ENCODE peak calls at places on chromosomes 5 and 9, in five cellular contexts. O, M, T, I and R are unnamed samples. For H3K9me3 and H3K4me1, the result is how much of the 10 kb centered on the place peaks cover.

GRCh38 chr9:6671416-6671815 is 25.9 kb upstream of the GLDC start:
- DNase-seq in O (no peak), M (no peak), T (no peak), I (no peak), R (no peak)

GRCh38 chr5:149135536-149136201 is 5.6 kb upstream of the ABLIM3 start:
- DNase-seq in O (no peak), M (no peak), T (no peak), I (no peak), R (no peak)

GRCh38 chr9:90088411-90088810 is 483.6 kb downstream of the GADD45G start:
- DNase-seq in O (no peak), M (no peak), T (no peak), I (no peak), R (no peak)

GRCh38 chr9:87223397-87224246 is 274.0 kb upstream of the DAPK1 start:
- DNase-seq in O (no peak), M (no peak), T (no peak), I (no peak), R (no peak)

GRCh38 chr9:133701981-133702797 is 36.0 kb downstream of the SARDH start:
- DNase-seq in O (peak), M (peak), T (no peak), I (no peak), R (no peak)

GRCh38 chr9:28961625-28962024 is 1388.3 kb upstream of the C9orf72 start:
- DNase-seq in O (no peak), M (no peak), T (no peak), I (no peak), R (no peak)

GRCh38 chr5:131521252-131521651 is 113.8 kb downstream of the RAPGEF6 start:
- DNase-seq in O (no peak), M (no peak), T (no peak), I (no peak), R (no peak)

GRCh38 chr5:127030259-127031146 is at the start of gene MARCHF3:
- DNase-seq in O (peak), M (peak), T (peak), I (peak), R (peak)

GRCh38 chr5:28648108-28648507 is 1609.7 kb upstream of the CDH9 start:
- DNase-seq in O (no peak), M (no peak), T (no peak), I (no peak), R (no peak)

GRCh38 chr5:177462021-177462670 is 11.3 kb downstream of the DBN1 start:
- DNase-seq in O (no peak), M (no peak), T (no peak), I (no peak), R (no peak)

GRCh38 chr9:87875839-87876545 is 6.7 kb upstream of the SPATA31E1 start:
- DNase-seq in O (no peak), M (no peak), T (no peak), I (no peak), R (no peak)

GRCh38 chr9:133981958-133982681 is 10.0 kb downstream of the VAV2 start:
- DNase-seq in O (peak), M (no peak), T (no peak), I (no peak), R (no peak)

GRCh38 chr5:148805323-148806290 is 20.8 kb upstream of the ADRB2 start:
- DNase-seq in O (no peak), M (no peak), T (no peak), I (peak), R (no peak)

GRCh38 chr5:150901446-150901845 is 3.3 kb downstream of the ZNF300 start:
- DNase-seq in O (no peak), M (no peak), T (no peak), I (no peak), R (no peak)
- H3K9me3 ChIP-seq in O (under half), M (under half), T (under half), I (under half), R (under half)

DNA sequence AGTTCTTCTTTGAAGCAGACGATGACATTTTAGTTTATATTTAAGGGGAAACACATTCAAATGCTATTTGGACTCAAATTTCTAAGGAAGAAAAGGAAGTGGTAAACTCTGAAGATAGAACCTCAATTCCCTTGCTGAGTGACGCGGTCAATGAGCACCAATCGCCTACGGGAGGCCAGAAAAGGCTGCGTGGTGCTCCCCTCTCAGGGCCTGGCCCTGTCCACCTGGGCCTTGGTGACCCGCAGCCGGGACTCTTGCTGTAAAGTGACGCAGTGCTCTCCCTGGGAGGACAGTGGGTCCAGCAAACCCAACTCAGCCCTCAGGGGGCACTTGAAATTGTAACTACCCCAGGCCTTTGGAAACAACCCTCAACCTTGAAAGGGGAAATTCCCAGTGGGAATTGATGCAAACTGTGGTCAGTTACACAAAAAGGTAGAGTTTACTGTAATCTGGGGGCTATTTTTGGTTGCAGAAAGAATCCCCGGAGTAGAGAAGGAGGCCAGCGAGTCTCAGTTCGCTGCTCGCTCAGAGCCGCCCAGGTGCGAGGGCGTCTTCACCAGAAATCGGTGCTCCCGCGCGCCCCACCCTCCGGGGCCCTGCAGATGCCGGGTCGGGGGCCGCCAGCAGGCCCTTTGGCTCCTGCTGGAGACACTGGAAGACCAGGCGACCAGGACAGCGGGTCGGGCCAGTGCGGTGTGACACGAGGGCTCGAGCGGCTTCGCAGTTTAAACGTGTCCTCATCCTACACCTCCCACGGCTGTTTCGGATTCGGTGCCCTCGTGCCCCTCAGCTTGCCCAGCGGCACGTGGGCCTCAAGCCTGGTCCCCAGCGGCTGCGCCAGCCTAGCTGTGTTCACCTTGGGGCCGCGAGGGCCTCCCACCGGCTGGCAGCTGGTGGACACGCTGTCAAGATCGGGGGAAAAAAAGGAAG is 1.4 kb upstream of the ANKRD33B start:
- DNase-seq in O (peak), M (no peak), T (no peak), I (no peak), R (no peak)
- H3K4me1 ChIP-seq in O (under half), M (under half), T (under half), I (under half), R (under half)

GRCh38 chr5:140883373-140883772 is 1.4 kb downstream of the PCDHA13 start:
- DNase-seq in O (no peak), M (no peak), T (no peak), I (no peak), R (no peak)
- H3K9me3 ChIP-seq in O (under half), M (under half), T (under half), I (under half), R (under half)

GRCh38 chr9:123319541-123320339 is 36.3 kb upstream of the CRB2 start:
- DNase-seq in O (no peak), M (no peak), T (no peak), I (no peak), R (no peak)
- H3K4me1 ChIP-seq in O (under half), M (under half), T (under half), I (under half), R (under half)

GRCh38 chr5:178507151-178507932 is 82.9 kb downstream of the COL23A1 start:
- DNase-seq in O (peak), M (no peak), T (no peak), I (no peak), R (no peak)
- H3K9me3 ChIP-seq in O (under half), M (under half), T (under half), I (under half), R (under half)

GRCh38 chr9:78273761-78274160 is 23.2 kb upstream of the PSAT1 start:
- DNase-seq in O (no peak), M (no peak), T (no peak), I (no peak), R (no peak)
- H3K4me1 ChIP-seq in O (under half), M (under half), T (under half), I (under half), R (under half)

DNA sequence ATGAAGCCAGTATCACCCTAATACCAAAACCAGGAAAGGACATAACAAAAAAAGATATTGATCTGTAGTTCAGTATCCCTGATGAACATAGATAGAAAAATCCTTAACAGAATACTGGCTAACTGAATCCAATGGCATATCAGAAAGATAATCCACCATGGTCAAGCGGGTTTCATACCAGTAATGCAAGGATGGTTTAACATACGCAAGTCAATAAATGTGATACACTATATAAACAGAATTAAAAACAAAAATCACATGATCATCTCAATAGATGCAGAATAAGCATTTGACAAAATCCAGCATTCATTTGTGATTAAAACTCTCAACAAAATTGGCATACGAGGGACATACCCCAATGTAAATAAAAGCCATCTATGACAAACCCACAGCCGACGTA is 110.9 kb downstream of the AOPEP start:
- DNase-seq in O (no peak), M (no peak), T (no peak), I (no peak), R (no peak)
- H3K9me3 ChIP-seq in O (under half), M (under half), T (under half), I (under half), R (under half)

GRCh38 chr5:157545911-157546310 is 29.7 kb downstream of the ADAM19 start:
- DNase-seq in O (no peak), M (no peak), T (no peak), I (no peak), R (no peak)
- H3K4me1 ChIP-seq in O (half or more), M (half or more), T (under half), I (under half), R (under half)

GRCh38 chr5:141258948-141259347 is 13.8 kb downstream of the PCDHB15 start:
- DNase-seq in O (no peak), M (no peak), T (no peak), I (no peak), R (no peak)
- H3K9me3 ChIP-seq in O (half or more), M (under half), T (under half), I (under half), R (under half)

DNA sequence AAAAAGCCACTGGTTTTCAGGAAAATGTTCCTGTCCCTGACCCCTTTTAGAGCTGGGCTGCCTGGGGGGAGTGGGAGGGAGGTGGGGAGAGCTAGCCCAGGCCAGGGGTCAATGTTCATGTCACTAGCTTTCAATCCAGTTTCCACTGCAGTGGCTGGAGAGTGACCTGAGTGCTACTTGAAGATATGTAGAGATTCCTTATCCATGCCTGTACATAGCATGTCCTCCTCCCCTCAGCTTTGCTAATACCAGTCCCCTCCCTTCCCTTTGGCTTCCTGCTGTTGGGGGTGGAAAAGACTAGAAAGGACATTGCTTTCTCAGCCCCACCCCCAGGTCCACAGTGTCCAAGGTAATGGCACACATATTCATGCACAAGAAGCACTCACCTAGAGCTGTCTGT is 7.8 kb downstream of the DNAJB5 start:
- DNase-seq in O (no peak), M (no peak), T (no peak), I (no peak), R (no peak)
- H3K4me1 ChIP-seq in O (half or more), M (under half), T (under half), I (half or more), R (under half)